ENCODE peak calls at places on chromosomes 16 and 17, in ten cellular contexts. One of them, this sample, is unnamed.

GRCh38 chr17:56358651-56359050 is 205.4 kb downstream of the ANKFN1 start:
- DNase-seq in GM23338: no peak
- DNase-seq in bronchial epithelial cell: peak; percentile 59
- DNase-seq in pancreas: no peak
- DNase-seq in SK-N-SH: no peak
- DNase-seq in heart left ventricle: no peak
- DNase-seq in HCT116: peak; percentile 22
- DNase-seq in effector memory CD4-positive, alpha-beta T cell: no peak
- DNase-seq in thyroid gland: no peak
- DNase-seq in mesendoderm: no peak
- DNase-seq in this sample: no peak

GRCh38 chr17:63071797-63072196 is 105.8 kb downstream of the TANC2 start:
- DNase-seq in pancreas: no peak
- DNase-seq in thyroid gland: no peak
- DNase-seq in bronchial epithelial cell: no peak
- DNase-seq in SK-N-SH: no peak
- DNase-seq in heart left ventricle: no peak
- DNase-seq in GM23338: no peak
- DNase-seq in effector memory CD4-positive, alpha-beta T cell: no peak
- DNase-seq in HCT116: no peak
- DNase-seq in mesendoderm: no peak
- DNase-seq in this sample: no peak

GRCh38 chr17:32936157-32936893 is 8.4 kb downstream of the TMEM98 start:
- DNase-seq in thyroid gland: no peak
- DNase-seq in HCT116: no peak
- DNase-seq in SK-N-SH: no peak
- DNase-seq in bronchial epithelial cell: no peak
- DNase-seq in GM23338: no peak
- DNase-seq in heart left ventricle: no peak
- DNase-seq in pancreas: no peak
- DNase-seq in effector memory CD4-positive, alpha-beta T cell: no peak
- DNase-seq in mesendoderm: peak; percentile 17
- DNase-seq in this sample: no peak

GRCh38 chr16:84132527-84133285 is 12.3 kb downstream of the HSDL1 start:
- DNase-seq in mesendoderm: no peak
- DNase-seq in SK-N-SH: no peak
- DNase-seq in HCT116: no peak
- DNase-seq in GM23338: no peak
- DNase-seq in bronchial epithelial cell: no peak
- DNase-seq in heart left ventricle: no peak
- DNase-seq in pancreas: no peak
- DNase-seq in effector memory CD4-positive, alpha-beta T cell: no peak
- DNase-seq in thyroid gland: no peak
- DNase-seq in this sample: no peak

GRCh38 chr17:35155246-35155645 is 7.6 kb downstream of the UNC45B start:
- DNase-seq in pancreas: no peak
- DNase-seq in GM23338: no peak
- DNase-seq in bronchial epithelial cell: no peak
- DNase-seq in mesendoderm: no peak
- DNase-seq in HCT116: no peak
- DNase-seq in effector memory CD4-positive, alpha-beta T cell: no peak
- DNase-seq in heart left ventricle: no peak
- DNase-seq in thyroid gland: no peak
- DNase-seq in SK-N-SH: no peak
- DNase-seq in this sample: no peak

GRCh38 chr17:14268264-14268663 is 31.6 kb upstream of the CDRT15 start:
- DNase-seq in SK-N-SH: no peak
- DNase-seq in thyroid gland: no peak
- DNase-seq in effector memory CD4-positive, alpha-beta T cell: no peak
- DNase-seq in bronchial epithelial cell: no peak
- DNase-seq in mesendoderm: peak; percentile 51
- DNase-seq in HCT116: no peak
- DNase-seq in GM23338: peak; percentile 30
- DNase-seq in heart left ventricle: no peak
- DNase-seq in pancreas: no peak
- DNase-seq in this sample: no peak

GRCh38 chr16:46918905-46919792 is 35.0 kb downstream of the GPT2 start:
- DNase-seq in heart left ventricle: no peak
- DNase-seq in mesendoderm: no peak
- DNase-seq in SK-N-SH: no peak
- DNase-seq in pancreas: peak; percentile 96
- DNase-seq in effector memory CD4-positive, alpha-beta T cell: no peak
- DNase-seq in bronchial epithelial cell: no peak
- DNase-seq in HCT116: no peak
- DNase-seq in thyroid gland: no peak
- DNase-seq in GM23338: no peak
- DNase-seq in this sample: no peak

GRCh38 chr17:5561736-5562135 is 22.6 kb downstream of the NLRP1 start:
- DNase-seq in SK-N-SH: no peak
- DNase-seq in pancreas: no peak
- DNase-seq in HCT116: no peak
- DNase-seq in thyroid gland: no peak
- DNase-seq in GM23338: peak; percentile 11
- DNase-seq in effector memory CD4-positive, alpha-beta T cell: no peak
- DNase-seq in heart left ventricle: no peak
- DNase-seq in bronchial epithelial cell: no peak
- DNase-seq in mesendoderm: no peak
- DNase-seq in this sample: no peak

GRCh38 chr16:11210260-11210659 is 45.7 kb downstream of the SOCS1 start:
- DNase-seq in mesendoderm: no peak
- DNase-seq in GM23338: no peak
- DNase-seq in HCT116: no peak
- DNase-seq in effector memory CD4-positive, alpha-beta T cell: no peak
- DNase-seq in heart left ventricle: no peak
- DNase-seq in thyroid gland: no peak
- DNase-seq in pancreas: no peak
- DNase-seq in SK-N-SH: no peak
- DNase-seq in bronchial epithelial cell: no peak
- DNase-seq in this sample: no peak

GRCh38 chr17:49913226-49914095 is 55.5 kb upstream of the DLX4 start:
- DNase-seq in heart left ventricle: no peak
- DNase-seq in SK-N-SH: no peak
- DNase-seq in pancreas: no peak
- DNase-seq in effector memory CD4-positive, alpha-beta T cell: no peak
- DNase-seq in mesendoderm: no peak
- DNase-seq in thyroid gland: no peak
- DNase-seq in GM23338: no peak
- DNase-seq in HCT116: peak; percentile 23
- DNase-seq in bronchial epithelial cell: peak; percentile 40
- DNase-seq in this sample: no peak

DNA sequence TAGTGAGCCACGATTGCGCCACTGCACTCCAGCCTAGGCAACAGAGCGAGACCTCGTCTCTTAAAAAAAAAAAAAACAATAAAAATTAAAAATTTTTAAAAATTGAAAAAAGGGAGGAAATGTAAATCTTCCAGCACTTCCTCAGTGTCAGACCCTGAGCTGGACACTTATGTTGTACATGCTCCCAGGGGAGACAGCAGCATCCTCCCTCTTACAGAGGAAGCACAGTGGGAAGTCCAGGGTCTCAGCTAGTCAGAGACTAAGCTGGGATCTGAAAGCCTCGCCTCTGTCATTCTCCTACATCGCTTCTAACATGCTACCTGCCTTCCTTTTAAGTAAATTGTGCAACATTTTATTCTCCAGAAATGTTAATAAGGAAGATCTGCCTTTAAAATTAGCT is 22.0 kb downstream of the PMM2 start:
- DNase-seq in heart left ventricle: no peak
- DNase-seq in effector memory CD4-positive, alpha-beta T cell: no peak
- DNase-seq in pancreas: no peak
- DNase-seq in SK-N-SH: no peak
- DNase-seq in thyroid gland: no peak
- DNase-seq in GM23338: no peak
- DNase-seq in mesendoderm: no peak
- DNase-seq in bronchial epithelial cell: no peak
- DNase-seq in HCT116: no peak
- DNase-seq in this sample: no peak
- H3K36me3 ChIP-seq in heart left ventricle: peaks cover 71% of the 10 kb centered on the region
- H3K36me3 ChIP-seq in effector memory CD4-positive, alpha-beta T cell: peaks cover 25% of the 10 kb centered on the region
- H3K36me3 ChIP-seq in pancreas: peaks cover 27% of the 10 kb centered on the region
- H3K36me3 ChIP-seq in SK-N-SH: peaks cover 66% of the 10 kb centered on the region
- H3K36me3 ChIP-seq in thyroid gland: peaks cover 12% of the 10 kb centered on the region
- H3K36me3 ChIP-seq in GM23338: peaks cover 28% of the 10 kb centered on the region
- H3K36me3 ChIP-seq in mesendoderm: peaks cover 7% of the 10 kb centered on the region
- H3K36me3 ChIP-seq in bronchial epithelial cell: peaks cover 23% of the 10 kb centered on the region
- H3K36me3 ChIP-seq in HCT116: peaks cover 73% of the 10 kb centered on the region
- H3K36me3 ChIP-seq in this sample: peaks cover 27% of the 10 kb centered on the region

GRCh38 chr17:2478446-2478845 is 33.2 kb downstream of the METTL16 start:
- DNase-seq in SK-N-SH: no peak
- DNase-seq in HCT116: no peak
- DNase-seq in pancreas: no peak
- DNase-seq in heart left ventricle: no peak
- DNase-seq in effector memory CD4-positive, alpha-beta T cell: no peak
- DNase-seq in thyroid gland: no peak
- DNase-seq in GM23338: no peak
- DNase-seq in mesendoderm: no peak
- DNase-seq in bronchial epithelial cell: no peak
- DNase-seq in this sample: no peak

GRCh38 chr17:2474371-2474770 is 37.3 kb downstream of the METTL16 start:
- DNase-seq in mesendoderm: no peak
- DNase-seq in pancreas: no peak
- DNase-seq in SK-N-SH: no peak
- DNase-seq in thyroid gland: no peak
- DNase-seq in GM23338: no peak
- DNase-seq in effector memory CD4-positive, alpha-beta T cell: no peak
- DNase-seq in HCT116: no peak
- DNase-seq in heart left ventricle: no peak
- DNase-seq in bronchial epithelial cell: no peak
- DNase-seq in this sample: no peak

DNA sequence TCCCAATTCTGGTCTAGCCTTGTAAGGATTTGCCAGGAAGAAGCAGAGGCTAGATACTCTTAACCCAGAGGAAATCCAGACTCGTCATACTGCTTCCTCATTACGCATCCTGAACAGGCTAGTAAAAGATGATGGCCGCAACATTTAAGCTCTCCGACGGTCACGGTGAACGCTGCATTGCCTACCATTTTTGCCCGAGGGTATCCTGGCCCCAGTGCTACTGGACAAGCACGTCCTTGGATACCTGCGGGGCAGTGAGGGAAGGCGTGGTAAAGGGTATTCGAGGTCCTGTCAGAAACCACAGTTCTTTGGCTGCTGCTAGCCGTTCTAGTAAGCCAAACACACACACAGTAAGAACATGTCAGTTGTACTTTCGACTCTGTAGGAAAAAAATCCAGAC is 36.6 kb downstream of the METTL16 start:
- DNase-seq in thyroid gland: no peak
- DNase-seq in heart left ventricle: no peak
- DNase-seq in HCT116: no peak
- DNase-seq in effector memory CD4-positive, alpha-beta T cell: no peak
- DNase-seq in mesendoderm: no peak
- DNase-seq in pancreas: no peak
- DNase-seq in GM23338: no peak
- DNase-seq in SK-N-SH: no peak
- DNase-seq in bronchial epithelial cell: no peak
- DNase-seq in this sample: no peak
- H3K36me3 ChIP-seq in thyroid gland: peaks cover 18% of the 10 kb centered on the region
- H3K36me3 ChIP-seq in heart left ventricle: peaks cover 81% of the 10 kb centered on the region
- H3K36me3 ChIP-seq in HCT116: peaks cover 18% of the 10 kb centered on the region
- H3K36me3 ChIP-seq in effector memory CD4-positive, alpha-beta T cell: peaks cover 40% of the 10 kb centered on the region
- H3K36me3 ChIP-seq in mesendoderm: peaks cover 2% of the 10 kb centered on the region
- H3K36me3 ChIP-seq in pancreas: peaks cover 43% of the 10 kb centered on the region
- H3K36me3 ChIP-seq in GM23338: peaks cover 19% of the 10 kb centered on the region
- H3K36me3 ChIP-seq in SK-N-SH: peaks cover 45% of the 10 kb centered on the region
- H3K36me3 ChIP-seq in bronchial epithelial cell: peaks cover 10% of the 10 kb centered on the region
- H3K36me3 ChIP-seq in this sample: peaks cover 13% of the 10 kb centered on the region

GRCh38 chr16:57224651-57225335 is 20.3 kb upstream of the ARL2BP start:
- DNase-seq in pancreas: no peak
- DNase-seq in SK-N-SH: no peak
- DNase-seq in thyroid gland: peak; percentile 65
- DNase-seq in effector memory CD4-positive, alpha-beta T cell: no peak
- DNase-seq in heart left ventricle: no peak
- DNase-seq in mesendoderm: no peak
- DNase-seq in GM23338: no peak
- DNase-seq in HCT116: no peak
- DNase-seq in bronchial epithelial cell: no peak
- DNase-seq in this sample: no peak

GRCh38 chr16:57231821-57232350 is 13.2 kb upstream of the ARL2BP start:
- DNase-seq in bronchial epithelial cell: peak; percentile 56
- DNase-seq in effector memory CD4-positive, alpha-beta T cell: no peak
- DNase-seq in SK-N-SH: no peak
- DNase-seq in pancreas: no peak
- DNase-seq in heart left ventricle: no peak
- DNase-seq in HCT116: no peak
- DNase-seq in mesendoderm: no peak
- DNase-seq in GM23338: no peak
- DNase-seq in thyroid gland: no peak
- DNase-seq in this sample: no peak

GRCh38 chr16:57226701-57227621 is 18.1 kb upstream of the ARL2BP start:
- DNase-seq in GM23338: no peak
- DNase-seq in bronchial epithelial cell: peak; percentile 46
- DNase-seq in effector memory CD4-positive, alpha-beta T cell: no peak
- DNase-seq in thyroid gland: no peak
- DNase-seq in heart left ventricle: no peak
- DNase-seq in HCT116: no peak
- DNase-seq in mesendoderm: peak; percentile 14
- DNase-seq in SK-N-SH: peak; percentile 57
- DNase-seq in pancreas: no peak
- DNase-seq in this sample: no peak

GRCh38 chr16:57225978-57226377 is 19.1 kb upstream of the ARL2BP start:
- DNase-seq in thyroid gland: no peak
- DNase-seq in pancreas: no peak
- DNase-seq in HCT116: no peak
- DNase-seq in mesendoderm: no peak
- DNase-seq in effector memory CD4-positive, alpha-beta T cell: no peak
- DNase-seq in bronchial epithelial cell: no peak
- DNase-seq in GM23338: no peak
- DNase-seq in SK-N-SH: no peak
- DNase-seq in heart left ventricle: no peak
- DNase-seq in this sample: no peak

DNA sequence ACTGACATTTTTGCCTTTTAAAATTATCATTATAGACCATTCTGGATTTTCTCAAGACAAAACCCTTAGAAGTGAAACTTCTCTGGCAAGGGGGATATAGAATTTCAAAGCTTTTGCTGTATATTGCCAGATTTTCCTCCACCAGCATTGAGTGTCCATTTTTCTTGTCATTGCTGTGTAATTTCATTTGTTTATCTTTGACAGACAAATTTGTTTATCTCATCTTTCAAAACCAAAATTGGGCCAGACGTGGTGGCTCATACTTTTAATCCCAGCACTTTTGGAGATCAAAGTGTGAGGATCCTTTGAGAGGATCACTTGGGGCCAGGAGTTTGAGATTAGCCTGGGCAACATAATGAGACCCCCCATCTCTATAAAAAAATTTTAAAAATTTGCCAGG is 16.0 kb upstream of the ARL2BP start:
- DNase-seq in pancreas: no peak
- DNase-seq in GM23338: no peak
- DNase-seq in SK-N-SH: no peak
- DNase-seq in heart left ventricle: no peak
- DNase-seq in thyroid gland: no peak
- DNase-seq in mesendoderm: no peak
- DNase-seq in effector memory CD4-positive, alpha-beta T cell: no peak
- DNase-seq in bronchial epithelial cell: no peak
- DNase-seq in HCT116: no peak
- DNase-seq in this sample: no peak
- H3K36me3 ChIP-seq in pancreas: peaks cover 83% of the 10 kb centered on the region
- H3K36me3 ChIP-seq in GM23338: peaks cover 22% of the 10 kb centered on the region
- H3K36me3 ChIP-seq in SK-N-SH: peaks cover 74% of the 10 kb centered on the region
- H3K36me3 ChIP-seq in heart left ventricle: peaks cover 100% of the 10 kb centered on the region
- H3K36me3 ChIP-seq in thyroid gland: peaks cover 44% of the 10 kb centered on the region
- H3K36me3 ChIP-seq in mesendoderm: peaks cover 2% of the 10 kb centered on the region
- H3K36me3 ChIP-seq in effector memory CD4-positive, alpha-beta T cell: peaks cover 71% of the 10 kb centered on the region
- H3K36me3 ChIP-seq in bronchial epithelial cell: peaks cover 17% of the 10 kb centered on the region
- H3K36me3 ChIP-seq in HCT116: peaks cover 27% of the 10 kb centered on the region
- H3K36me3 ChIP-seq in this sample: peaks cover 15% of the 10 kb centered on the region

GRCh38 chr17:18977021-18977420 is 25.1 kb downstream of the SLC5A10 start:
- DNase-seq in thyroid gland: no peak
- DNase-seq in effector memory CD4-positive, alpha-beta T cell: no peak
- DNase-seq in mesendoderm: no peak
- DNase-seq in GM23338: no peak
- DNase-seq in SK-N-SH: no peak
- DNase-seq in HCT116: no peak
- DNase-seq in pancreas: no peak
- DNase-seq in heart left ventricle: no peak
- DNase-seq in bronchial epithelial cell: no peak
- DNase-seq in this sample: no peak
- H3K36me3 ChIP-seq in thyroid gland: peaks cover 10% of the 10 kb centered on the region
- H3K36me3 ChIP-seq in effector memory CD4-positive, alpha-beta T cell: peaks cover 19% of the 10 kb centered on the region
- H3K36me3 ChIP-seq in mesendoderm: peaks cover 6% of the 10 kb centered on the region
- H3K36me3 ChIP-seq in GM23338: peaks cover 10% of the 10 kb centered on the region
- H3K36me3 ChIP-seq in SK-N-SH: no peaks in the 10 kb centered on the region
- H3K36me3 ChIP-seq in HCT116: peaks cover 30% of the 10 kb centered on the region
- H3K36me3 ChIP-seq in pancreas: peaks cover 15% of the 10 kb centered on the region
- H3K36me3 ChIP-seq in heart left ventricle: no peaks in the 10 kb centered on the region
- H3K36me3 ChIP-seq in bronchial epithelial cell: peaks cover 47% of the 10 kb centered on the region
- H3K36me3 ChIP-seq in this sample: peaks cover 29% of the 10 kb centered on the region

This sample was measured in H7.